ENCODE peak calls at places on chromosomes 5 and 9, in seven cellular contexts. O is OCI-LY7, N is cardiac septum, Q is NCI-H510A treated with DMSO at 0.1 percent for 48 hours, E is HS-5, P is cardiac fibroblast, A is SK-N-SH. D is an unnamed sample.

GRCh38 chr5:170293273-170293672 is 4.3 kb downstream of the LCP2 start:
- DNase-seq in O (no peak), N (peak), Q (no peak), E (no peak), P (no peak), A (no peak), D (no peak)

GRCh38 chr9:35318741-35319140 is 156.9 kb downstream of the UNC13B start:
- DNase-seq in O (no peak), N (no peak), Q (no peak), E (no peak), P (peak), A (no peak), D (no peak)

GRCh38 chr9:75372499-75373268 is 284.4 kb downstream of the OSTF1 start:
- DNase-seq in O (no peak), N (no peak), Q (no peak), E (no peak), P (no peak), A (no peak), D (no peak)

GRCh38 chr5:120734033-120734432 is 269.9 kb downstream of the PRR16 start:
- DNase-seq in O (no peak), N (no peak), Q (no peak), E (no peak), P (no peak), A (no peak), D (no peak)

GRCh38 chr9:22050924-22051323 is 41.8 kb upstream of the CDKN2B start:
- DNase-seq in O (peak), N (no peak), Q (no peak), E (no peak), P (no peak), A (no peak), D (no peak)

GRCh38 chr5:13498279-13498678 is 446.2 kb downstream of the DNAH5 start:
- DNase-seq in O (no peak), N (no peak), Q (no peak), E (no peak), P (no peak), A (no peak), D (no peak)

GRCh38 chr5:146851133-146851532 is 27.4 kb downstream of the PPP2R2B start:
- DNase-seq in O (no peak), N (no peak), Q (no peak), E (no peak), P (no peak), A (no peak), D (no peak)

GRCh38 chr5:128413356-128413755 is 124.7 kb downstream of the FBN2 start:
- DNase-seq in O (no peak), N (no peak), Q (no peak), E (no peak), P (peak), A (no peak), D (no peak)

GRCh38 chr5:157295247-157295646 is 29.3 kb downstream of the CYFIP2 start:
- DNase-seq in O (no peak), N (no peak), Q (peak), E (no peak), P (no peak), A (no peak), D (no peak)

GRCh38 chr5:54883374-54884194 is 101.8 kb downstream of the ESM1 start:
- DNase-seq in O (no peak), N (no peak), Q (peak), E (no peak), P (peak), A (peak), D (peak)

GRCh38 chr5:50846261-50846660 is 179.8 kb downstream of the PARP8 start:
- DNase-seq in O (no peak), N (no peak), Q (no peak), E (no peak), P (no peak), A (no peak), D (no peak)

GRCh38 chr5:26563979-26564378 is 474.4 kb downstream of the CDH9 start:
- DNase-seq in O (no peak), N (no peak), Q (no peak), E (no peak), P (no peak), A (no peak), D (no peak)

GRCh38 chr9:88339322-88339721 is 48.9 kb upstream of the SPIN1 start:
- DNase-seq in O (peak), N (no peak), Q (no peak), E (no peak), P (no peak), A (no peak), D (peak)

GRCh38 chr5:16502866-16503265 is 37.3 kb upstream of the ZNF622 start:
- DNase-seq in O (no peak), N (no peak), Q (no peak), E (no peak), P (peak), A (no peak), D (no peak)

GRCh38 chr5:13278148-13278547 is 666.3 kb downstream of the DNAH5 start:
- DNase-seq in O (peak), N (no peak), Q (peak), E (no peak), P (no peak), A (peak), D (no peak)

GRCh38 chr9:124342946-124343485 is 72.2 kb downstream of the PSMB7 start:
- DNase-seq in O (no peak), N (no peak), Q (peak), E (peak), P (peak), A (no peak), D (no peak)

GRCh38 chr5:4674176-4674575 is 466.0 kb upstream of the ADAMTS16 start:
- DNase-seq in O (no peak), N (no peak), Q (no peak), E (no peak), P (no peak), A (no peak), D (no peak)

GRCh38 chr5:150138551-150139265 is 16.9 kb downstream of the PDGFRB start:
- DNase-seq in O (no peak), N (no peak), Q (no peak), E (no peak), P (peak), A (peak), D (peak)

GRCh38 chr9:37341704-37342103 is 80.8 kb upstream of the GRHPR start:
- DNase-seq in O (no peak), N (no peak), Q (no peak), E (no peak), P (no peak), A (no peak), D (no peak)

GRCh38 chr5:55218966-55219365 is 8.1 kb downstream of the MCIDAS start:
- DNase-seq in O (no peak), N (no peak), Q (peak), E (no peak), P (no peak), A (no peak), D (no peak)

GRCh38 chr9:121472361-121472910 is 27.2 kb downstream of the GGTA1 start:
- DNase-seq in O (no peak), N (no peak), Q (no peak), E (no peak), P (no peak), A (no peak), D (no peak)

GRCh38 chr9:88460583-88461332 is 72.5 kb downstream of the SPIN1 start:
- DNase-seq in O (no peak), N (no peak), Q (no peak), E (no peak), P (peak), A (no peak), D (peak)

GRCh38 chr9:114096041-114096511 is 3.0 kb downstream of the KIF12 start:
- DNase-seq in O (no peak), N (no peak), Q (no peak), E (no peak), P (no peak), A (no peak), D (no peak)